ENCODE peak calls at places on chromosomes 7 and 10, in eight cellular contexts. One of them, this sample, is unnamed.

GRCh38 chr10:117168135-117168674 is 29.1 kb upstream of the KCNK18 start:
- DNase-seq in HFFc6: peak; percentile 29
- DNase-seq in HL-60: peak; percentile 40
- DNase-seq in AG04449: no peak
- DNase-seq in GM12892: peak; percentile 88
- DNase-seq in breast epithelium: no peak
- DNase-seq in iris pigment epithelial cell: peak; percentile 20
- DNase-seq in iPS-NIHi11: peak; percentile 92
- DNase-seq in this sample: peak; percentile 21

GRCh38 chr10:80453392-80453714 is 757 bp upstream of the TSPAN14 start:
- DNase-seq in AG04449: no peak
- DNase-seq in GM12892: no peak
- DNase-seq in breast epithelium: no peak
- DNase-seq in iPS-NIHi11: no peak
- DNase-seq in HL-60: no peak
- DNase-seq in iris pigment epithelial cell: no peak
- DNase-seq in HFFc6: no peak
- DNase-seq in this sample: no peak

GRCh38 chr10:132142396-132143161 is 44.2 kb upstream of the DPYSL4 start:
- DNase-seq in iPS-NIHi11: peak; percentile 95
- DNase-seq in AG04449: no peak
- DNase-seq in HFFc6: no peak
- DNase-seq in iris pigment epithelial cell: peak; percentile 5
- DNase-seq in HL-60: no peak
- DNase-seq in GM12892: peak; percentile 77
- DNase-seq in breast epithelium: no peak
- DNase-seq in this sample: peak; percentile 18

GRCh38 chr7:122983261-122983660 is 12.2 kb downstream of the TAS2R16 start:
- DNase-seq in HL-60: no peak
- DNase-seq in breast epithelium: no peak
- DNase-seq in GM12892: no peak
- DNase-seq in iPS-NIHi11: no peak
- DNase-seq in HFFc6: no peak
- DNase-seq in AG04449: no peak
- DNase-seq in iris pigment epithelial cell: no peak
- DNase-seq in this sample: no peak

GRCh38 chr10:118256825-118257570 is 85.1 kb downstream of the FAM204A start:
- DNase-seq in GM12892: no peak
- DNase-seq in breast epithelium: no peak
- DNase-seq in HL-60: no peak
- DNase-seq in iPS-NIHi11: no peak
- DNase-seq in iris pigment epithelial cell: no peak
- DNase-seq in HFFc6: no peak
- DNase-seq in AG04449: no peak
- DNase-seq in this sample: no peak

GRCh38 chr10:7513936-7514335 is 103.1 kb upstream of the SFMBT2 start:
- DNase-seq in iPS-NIHi11: no peak
- DNase-seq in GM12892: no peak
- DNase-seq in HL-60: no peak
- DNase-seq in breast epithelium: no peak
- DNase-seq in AG04449: no peak
- DNase-seq in HFFc6: no peak
- DNase-seq in iris pigment epithelial cell: no peak
- DNase-seq in this sample: no peak

GRCh38 chr7:1931248-1931950 is 261.3 kb downstream of the ELFN1 start:
- DNase-seq in iris pigment epithelial cell: peak; percentile 40
- DNase-seq in breast epithelium: no peak
- DNase-seq in GM12892: no peak
- DNase-seq in HFFc6: no peak
- DNase-seq in HL-60: no peak
- DNase-seq in iPS-NIHi11: no peak
- DNase-seq in AG04449: no peak
- DNase-seq in this sample: no peak

GRCh38 chr7:121531175-121532070 is 135.3 kb upstream of the FAM3C start:
- DNase-seq in iris pigment epithelial cell: peak; percentile 47
- DNase-seq in AG04449: no peak
- DNase-seq in HFFc6: no peak
- DNase-seq in breast epithelium: no peak
- DNase-seq in GM12892: no peak
- DNase-seq in iPS-NIHi11: no peak
- DNase-seq in HL-60: no peak
- DNase-seq in this sample: no peak

GRCh38 chr7:36279251-36279925 is 110.3 kb upstream of the ANLN start:
- DNase-seq in HFFc6: no peak
- DNase-seq in iPS-NIHi11: no peak
- DNase-seq in AG04449: no peak
- DNase-seq in breast epithelium: no peak
- DNase-seq in GM12892: no peak
- DNase-seq in HL-60: no peak
- DNase-seq in iris pigment epithelial cell: no peak
- DNase-seq in this sample: no peak

This sample was measured in T-helper 22 cell.